ENCODE peak calls at places on chromosomes 1 and 21, in ten cellular contexts. K is mesenteric fat pad, X is skeletal muscle cell, I is fibroblast of mammary gland, B is progenitor cell of endocrine pancreas, R is iris pigment epithelial cell, U is brain microvascular endothelial cell, V is AG20443, D is testis, G is cardiac fibroblast. Q is an unnamed sample.

GRCh38 chr21:44516828-44517174 is 23.2 kb downstream of the KRTAP10-1 start:
- DNase-seq in U (no peak), B (no peak), K (no peak), X (no peak), D (no peak), I (no peak), G (no peak), V (no peak), R (no peak), Q (no peak)

GRCh38 chr1:23521588-23521987 is 9.4 kb downstream of the E2F2 start:
- DNase-seq in V (no peak), D (peak; percentile 82), X (no peak), R (no peak), B (no peak), G (no peak), I (peak; percentile 21), U (no peak), K (no peak), Q (no peak)

GRCh38 chr1:26360051-26360806 is 6.3 kb upstream of the CRYBG2 start:
- DNase-seq in R (no peak), I (no peak), D (peak; percentile 22), K (no peak), V (no peak), X (no peak), G (no peak), U (no peak), B (peak; percentile 54), Q (no peak)

GRCh38 chr1:110184414-110184813 is 25.7 kb upstream of the KCNC4 start:
- DNase-seq in R (no peak), V (no peak), U (no peak), D (no peak), X (no peak), I (no peak), K (no peak), G (no peak), B (no peak), Q (no peak)

GRCh38 chr1:71276466-71276865 is 195.6 kb upstream of the ZRANB2 start:
- DNase-seq in R (no peak), U (no peak), I (peak; percentile 14), K (no peak), D (no peak), B (no peak), X (no peak), G (peak; percentile 11), V (no peak), Q (no peak)

GRCh38 chr1:200233393-200233792 is 176.4 kb downstream of the ZNF281 start:
- DNase-seq in V (peak; percentile 55), U (peak; percentile 39), B (no peak), K (no peak), G (peak; percentile 69), D (no peak), X (no peak), R (peak; percentile 71), I (peak; percentile 38), Q (no peak)

GRCh38 chr1:43524804-43525203 is 5.9 kb upstream of the PTPRF start:
- DNase-seq in D (no peak), G (no peak), R (no peak), I (no peak), K (no peak), B (no peak), V (no peak), U (no peak), X (no peak), Q (no peak)

GRCh38 chr1:109392788-109393580 is 4.7 kb downstream of the SORT1 start:
- DNase-seq in U (peak; percentile 65), V (peak; percentile 22), R (peak; percentile 79), D (peak; percentile 75), X (no peak), K (no peak), B (peak; percentile 11), I (no peak), G (peak; percentile 64), Q (no peak)

GRCh38 chr1:209823143-209824041 is 4.4 kb upstream of the UTP25 start:
- DNase-seq in U (peak; percentile 63), G (peak; percentile 96), R (peak; percentile 82), K (no peak), X (peak; percentile 39), D (no peak), B (no peak), I (peak; percentile 78), V (peak; percentile 69), Q (peak; percentile 67)

GRCh38 chr1:246782120-246782900 is 58.1 kb downstream of the SCCPDH start:
- DNase-seq in V (peak; percentile 75), G (peak; percentile 88), B (no peak), R (peak; percentile 91), X (peak; percentile 91), U (peak; percentile 82), I (peak; percentile 96), K (no peak), D (peak; percentile 57), Q (peak; percentile 73)

GRCh38 chr1:152884966-152885624 is 7.0 kb downstream of the SMCP start:
- DNase-seq in I (peak; percentile 53), D (no peak), R (no peak), U (peak; percentile 2), V (no peak), G (no peak), X (peak; percentile 55), B (no peak), K (no peak), Q (no peak)

GRCh38 chr1:93571623-93572310 is 109.9 kb downstream of the BCAR3 start:
- DNase-seq in I (no peak), B (no peak), X (no peak), D (no peak), V (no peak), G (no peak), K (no peak), R (no peak), U (no peak), Q (no peak)

GRCh38 chr1:200290010-200290685 is 119.7 kb downstream of the ZNF281 start:
- DNase-seq in G (peak; percentile 13), V (no peak), X (no peak), I (no peak), B (no peak), R (no peak), D (no peak), U (peak; percentile 1), K (no peak), Q (no peak)

GRCh38 chr1:145778146-145778540 is 45.8 kb downstream of the RNF115 start:
- DNase-seq in I (no peak), U (no peak), K (no peak), B (no peak), G (no peak), X (no peak), V (no peak), D (no peak), R (no peak), Q (no peak)

Q was measured in HFF-Myc.